ENCODE peak calls at places on chromosomes 3 and 15, in seven cellular contexts. J is smooth muscle cell of the brain vasculature; T is IMR-90; L is stomach; R is MG63; U is activated CD4-positive, alpha-beta T cell treated with anti-CD3 and anti-CD28 coated beads, Interleukin-2, amount 10 ng/mL, durations not matched to agents 7 days and 5 days; B is retina. W is an unnamed sample.
A peak's percentile ranks its signal among the peaks of the same experiment; 100 is the strongest.

GRCh38 chr3:97510795-97511194 is 253.8 kb upstream of the ARL6 start:
- DNase-seq in R (peak; percentile 1), L (no peak), U (no peak), T (no peak), J (no peak), B (no peak), W (no peak)

GRCh38 chr15:36925671-36926421 is 174.5 kb downstream of the MEIS2 start:
- DNase-seq in B (no peak), L (no peak), T (no peak), J (no peak), U (no peak), R (no peak), W (no peak)

GRCh38 chr3:110752307-110752706 is 319.3 kb upstream of the NECTIN3 start:
- DNase-seq in T (peak; percentile 22), U (no peak), L (no peak), R (no peak), J (no peak), B (no peak), W (no peak)

GRCh38 chr3:71168961-71169411 is 414.5 kb downstream of the FOXP1 start:
- DNase-seq in U (no peak), L (no peak), B (peak; percentile 76), R (no peak), T (peak; percentile 44), J (no peak), W (no peak)

GRCh38 chr3:143563786-143564185 is 284.5 kb downstream of the SLC9A9 start:
- DNase-seq in U (no peak), J (no peak), R (no peak), T (no peak), L (no peak), B (no peak), W (no peak)

GRCh38 chr3:40476478-40477470 is at the start of gene ZNF619:
- DNase-seq in L (peak; percentile 82), B (peak; percentile 94), T (peak; percentile 73), J (peak; percentile 26), R (peak; percentile 54), U (peak; percentile 56), W (peak; percentile 75)

GRCh38 chr15:36605626-36606263 is 26.3 kb downstream of the CDIN1 start:
- DNase-seq in R (no peak), B (no peak), J (no peak), U (no peak), L (no peak), T (no peak), W (no peak)

GRCh38 chr15:64904189-64904588 is 7.5 kb upstream of the ANKDD1A start:
- DNase-seq in J (no peak), B (no peak), R (no peak), T (no peak), L (no peak), U (no peak), W (no peak)

GRCh38 chr3:159726231-159726964 is 262.2 kb upstream of the IL12A start:
- DNase-seq in U (no peak), R (peak; percentile 11), T (peak; percentile 42), B (no peak), L (no peak), J (no peak), W (no peak)

GRCh38 chr3:139670196-139670595 is 7.6 kb downstream of the NMNAT3 start:
- DNase-seq in B (no peak), R (no peak), L (no peak), U (no peak), T (no peak), J (no peak), W (no peak)

GRCh38 chr3:107574650-107575049 is 51.9 kb downstream of the BBX start:
- DNase-seq in L (no peak), T (peak; percentile 51), R (no peak), U (no peak), B (no peak), J (peak; percentile 12), W (no peak)

GRCh38 chr3:11991751-11992150 is 12.4 kb upstream of the SYN2 start:
- DNase-seq in L (no peak), B (no peak), R (no peak), J (no peak), T (no peak), U (no peak), W (no peak)

W was measured in ureter.